ENCODE peak calls at places on chromosomes 1 and 21, in six cellular contexts. One of them, this sample, is unnamed.

GRCh38 chr1:228379165-228379460 is 27.5 kb downstream of the TRIM11 start:
- DNase-seq in RWPE1: no peak
- DNase-seq in caudate nucleus: no peak
- DNase-seq in HCT116: no peak
- DNase-seq in cardiac muscle cell: no peak
- DNase-seq in HL-60: no peak
- DNase-seq in this sample: peak

GRCh38 chr1:20365421-20366075 is 74.9 kb downstream of the VWA5B1 start:
- DNase-seq in RWPE1: no peak
- DNase-seq in caudate nucleus: no peak
- DNase-seq in HCT116: no peak
- DNase-seq in cardiac muscle cell: no peak
- DNase-seq in HL-60: no peak
- DNase-seq in this sample: no peak

GRCh38 chr21:46006547-46007497 is 25.3 kb downstream of the COL6A1 start:
- DNase-seq in RWPE1: no peak
- DNase-seq in caudate nucleus: no peak
- DNase-seq in HCT116: no peak
- DNase-seq in cardiac muscle cell: no peak
- DNase-seq in HL-60: no peak
- DNase-seq in this sample: peak

GRCh38 chr1:151106891-151107290 is 36.3 kb downstream of the GABPB2 start:
- DNase-seq in RWPE1: peak
- DNase-seq in caudate nucleus: no peak
- DNase-seq in HCT116: no peak
- DNase-seq in cardiac muscle cell: peak
- DNase-seq in HL-60: no peak
- DNase-seq in this sample: no peak

GRCh38 chr1:226674892-226675719 is 64.0 kb downstream of the ITPKB start:
- DNase-seq in RWPE1: no peak
- DNase-seq in caudate nucleus: no peak
- DNase-seq in HCT116: no peak
- DNase-seq in cardiac muscle cell: peak
- DNase-seq in HL-60: peak
- DNase-seq in this sample: no peak

GRCh38 chr1:161131721-161132409 is 602 bp downstream of the DEDD start:
- DNase-seq in RWPE1: peak
- DNase-seq in caudate nucleus: no peak
- DNase-seq in HCT116: no peak
- DNase-seq in cardiac muscle cell: no peak
- DNase-seq in HL-60: no peak
- DNase-seq in this sample: no peak

GRCh38 chr1:243496173-243496553 is 240.3 kb downstream of the SDCCAG8 start:
- DNase-seq in RWPE1: no peak
- DNase-seq in caudate nucleus: peak
- DNase-seq in HCT116: no peak
- DNase-seq in cardiac muscle cell: no peak
- DNase-seq in HL-60: no peak
- DNase-seq in this sample: peak

GRCh38 chr21:44658913-44659595 is 1.3 kb downstream of the KRTAP12-3 start:
- DNase-seq in RWPE1: no peak
- DNase-seq in caudate nucleus: no peak
- DNase-seq in HCT116: no peak
- DNase-seq in cardiac muscle cell: no peak
- DNase-seq in HL-60: no peak
- DNase-seq in this sample: no peak

GRCh38 chr1:234554478-234555311 is 55.3 kb downstream of the IRF2BP2 start:
- DNase-seq in RWPE1: no peak
- DNase-seq in caudate nucleus: no peak
- DNase-seq in HCT116: no peak
- DNase-seq in cardiac muscle cell: peak
- DNase-seq in HL-60: no peak
- DNase-seq in this sample: no peak

GRCh38 chr1:227417622-227418245 is 99.4 kb upstream of the CDC42BPA start:
- DNase-seq in RWPE1: no peak
- DNase-seq in caudate nucleus: no peak
- DNase-seq in HCT116: no peak
- DNase-seq in cardiac muscle cell: no peak
- DNase-seq in HL-60: no peak
- DNase-seq in this sample: no peak

GRCh38 chr21:34029724-34030528 is 43.5 kb upstream of the MRPS6 start:
- DNase-seq in RWPE1: peak
- DNase-seq in caudate nucleus: peak
- DNase-seq in HCT116: peak
- DNase-seq in cardiac muscle cell: peak
- DNase-seq in HL-60: no peak
- DNase-seq in this sample: peak

GRCh38 chr1:210257698-210258395 is 25.3 kb downstream of the SERTAD4 start:
- DNase-seq in RWPE1: no peak
- DNase-seq in caudate nucleus: no peak
- DNase-seq in HCT116: no peak
- DNase-seq in cardiac muscle cell: no peak
- DNase-seq in HL-60: no peak
- DNase-seq in this sample: no peak

DNA sequence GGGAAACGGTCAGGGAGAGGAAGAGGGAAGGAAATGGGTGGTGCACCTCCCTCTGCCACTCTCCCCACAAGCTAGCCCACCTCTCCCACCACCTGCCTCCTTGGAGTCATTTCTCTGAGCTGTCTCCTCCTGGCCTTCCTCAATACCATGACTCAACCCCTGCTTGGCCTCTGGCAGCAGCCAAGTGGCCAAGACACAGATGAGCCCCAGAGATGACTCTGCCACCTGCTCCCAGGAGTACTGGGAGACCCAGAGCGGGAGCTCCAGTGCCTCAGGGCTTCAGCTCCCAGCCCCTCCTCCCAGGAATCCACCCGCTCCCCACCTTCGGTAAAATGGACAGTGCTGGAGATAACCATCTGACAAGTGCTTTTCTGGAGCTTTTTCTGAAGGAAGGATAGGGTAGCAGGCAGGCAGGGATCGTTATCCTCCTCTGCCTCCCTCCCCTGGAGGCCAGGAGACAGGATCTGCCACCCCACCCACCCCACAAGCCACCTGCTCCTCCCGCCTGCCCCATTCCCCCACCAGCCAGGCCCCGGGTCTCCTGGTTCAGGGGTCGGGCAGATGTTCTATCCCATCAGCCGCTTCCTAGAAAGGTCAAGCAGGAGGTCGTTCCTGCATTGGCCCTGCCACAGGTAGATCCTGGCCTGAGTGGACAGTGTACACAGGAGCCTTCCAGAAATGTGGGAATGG is 2.5 kb downstream of the S100A16 start:
- DNase-seq in RWPE1: no peak
- DNase-seq in caudate nucleus: no peak
- DNase-seq in HCT116: no peak
- DNase-seq in cardiac muscle cell: no peak
- DNase-seq in HL-60: no peak
- DNase-seq in this sample: no peak
- H3K27ac ChIP-seq in RWPE1: peak
- H3K27ac ChIP-seq in caudate nucleus: no peak
- H3K27ac ChIP-seq in HCT116: peak
- H3K27ac ChIP-seq in cardiac muscle cell: peak
- H3K27ac ChIP-seq in HL-60: no peak
- H3K27ac ChIP-seq in this sample: peak

GRCh38 chr1:18681423-18681835 is 50.8 kb downstream of the PAX7 start:
- DNase-seq in RWPE1: peak
- DNase-seq in caudate nucleus: no peak
- DNase-seq in HCT116: peak
- DNase-seq in cardiac muscle cell: peak
- DNase-seq in HL-60: peak
- DNase-seq in this sample: no peak
- H3K27ac ChIP-seq in RWPE1: no peak
- H3K27ac ChIP-seq in caudate nucleus: no peak
- H3K27ac ChIP-seq in HCT116: no peak
- H3K27ac ChIP-seq in cardiac muscle cell: no peak
- H3K27ac ChIP-seq in HL-60: no peak
- H3K27ac ChIP-seq in this sample: no peak

DNA sequence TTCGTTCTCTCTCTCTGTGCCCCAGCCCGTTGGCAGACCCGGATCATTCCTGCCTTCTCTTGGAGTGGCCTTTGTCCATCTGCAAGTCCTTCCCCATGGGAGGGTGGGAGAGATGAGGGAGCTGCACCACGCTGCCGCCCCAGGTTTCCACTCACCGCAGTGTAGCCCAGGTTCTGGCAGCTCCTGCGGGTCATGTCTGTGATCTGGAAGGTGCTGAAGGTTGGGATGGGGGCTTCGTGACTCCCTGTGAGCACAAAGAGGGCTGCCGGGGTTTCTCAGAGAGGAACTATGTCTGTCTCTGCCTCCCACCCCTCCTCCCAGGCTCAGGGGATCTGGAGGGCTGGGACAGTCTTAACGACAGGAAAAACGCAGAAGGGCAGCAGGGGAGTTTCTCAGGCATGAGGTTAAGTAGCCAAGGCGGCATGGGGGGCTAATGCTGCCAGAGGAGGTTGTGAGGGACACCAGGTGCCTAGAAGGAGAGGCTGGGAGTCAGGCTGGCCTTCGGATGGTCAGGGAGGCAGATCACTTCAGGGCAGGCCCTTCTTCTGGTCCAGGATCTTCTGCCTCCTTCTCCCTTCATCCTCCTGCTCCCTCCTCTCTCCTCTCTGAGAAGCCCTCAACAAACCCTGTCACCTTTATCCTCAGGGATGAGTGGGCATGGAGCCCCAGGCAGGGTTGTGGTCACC is 654 bp downstream of the SH2D2A start:
- DNase-seq in RWPE1: no peak
- DNase-seq in caudate nucleus: no peak
- DNase-seq in HCT116: no peak
- DNase-seq in cardiac muscle cell: no peak
- DNase-seq in HL-60: no peak
- DNase-seq in this sample: no peak
- H3K27ac ChIP-seq in RWPE1: peak
- H3K27ac ChIP-seq in caudate nucleus: no peak
- H3K27ac ChIP-seq in HCT116: no peak
- H3K27ac ChIP-seq in cardiac muscle cell: no peak
- H3K27ac ChIP-seq in HL-60: no peak
- H3K27ac ChIP-seq in this sample: peak

DNA sequence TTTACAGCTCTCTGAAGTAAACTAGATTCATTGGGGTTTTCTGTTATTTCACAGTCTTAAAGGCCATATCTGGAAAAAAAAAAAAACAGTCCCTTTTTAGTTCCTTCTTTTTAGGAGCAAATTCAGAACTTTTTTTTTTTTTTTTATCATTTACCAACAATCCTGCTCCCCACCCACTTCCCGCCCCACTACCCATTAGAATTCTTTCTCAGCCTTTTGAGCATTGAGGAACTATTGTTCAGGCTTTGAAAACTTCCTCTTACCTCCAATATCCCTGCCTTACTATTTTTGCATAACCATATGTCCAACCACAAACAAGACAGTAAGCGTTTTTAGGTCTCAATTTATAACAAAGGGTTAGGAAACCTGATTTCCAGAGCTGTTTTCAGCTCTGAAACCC is 330.1 kb downstream of the PLPP3 start:
- DNase-seq in RWPE1: no peak
- DNase-seq in caudate nucleus: no peak
- DNase-seq in HCT116: no peak
- DNase-seq in cardiac muscle cell: no peak
- DNase-seq in HL-60: peak
- DNase-seq in this sample: no peak
- H3K27ac ChIP-seq in RWPE1: no peak
- H3K27ac ChIP-seq in caudate nucleus: no peak
- H3K27ac ChIP-seq in HCT116: no peak
- H3K27ac ChIP-seq in cardiac muscle cell: no peak
- H3K27ac ChIP-seq in HL-60: peak
- H3K27ac ChIP-seq in this sample: no peak

GRCh38 chr1:56072310-56072709 is 507.1 kb downstream of the PLPP3 start:
- DNase-seq in RWPE1: no peak
- DNase-seq in caudate nucleus: no peak
- DNase-seq in HCT116: no peak
- DNase-seq in cardiac muscle cell: no peak
- DNase-seq in HL-60: no peak
- DNase-seq in this sample: no peak
- H3K27ac ChIP-seq in RWPE1: no peak
- H3K27ac ChIP-seq in caudate nucleus: no peak
- H3K27ac ChIP-seq in HCT116: no peak
- H3K27ac ChIP-seq in cardiac muscle cell: no peak
- H3K27ac ChIP-seq in HL-60: no peak
- H3K27ac ChIP-seq in this sample: no peak

GRCh38 chr1:48908606-48909005 is 131.9 kb upstream of the BEND5 start:
- DNase-seq in RWPE1: no peak
- DNase-seq in caudate nucleus: no peak
- DNase-seq in HCT116: no peak
- DNase-seq in cardiac muscle cell: no peak
- DNase-seq in HL-60: no peak
- DNase-seq in this sample: no peak
- H3K27ac ChIP-seq in RWPE1: no peak
- H3K27ac ChIP-seq in caudate nucleus: no peak
- H3K27ac ChIP-seq in HCT116: no peak
- H3K27ac ChIP-seq in cardiac muscle cell: no peak
- H3K27ac ChIP-seq in HL-60: no peak
- H3K27ac ChIP-seq in this sample: no peak

DNA sequence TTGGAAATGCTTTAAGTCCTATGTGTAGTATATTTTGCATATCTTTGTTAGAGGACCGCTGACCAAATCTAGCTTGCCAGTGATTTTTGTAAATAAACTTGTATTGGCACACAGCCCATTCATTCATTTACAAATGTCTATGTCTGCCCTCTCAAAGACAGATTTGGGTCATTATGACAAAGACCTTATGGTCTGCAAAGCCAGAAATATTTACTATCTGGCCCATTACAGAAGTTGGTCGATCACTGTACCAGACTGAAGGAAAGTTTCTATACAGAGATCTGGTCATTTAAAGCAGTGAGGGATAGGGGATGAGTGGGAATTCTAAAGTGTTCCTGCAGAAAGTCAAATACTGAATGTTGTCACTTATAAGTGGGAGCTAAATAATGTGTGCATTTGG is 120.0 kb upstream of the RAVER2 start:
- DNase-seq in RWPE1: no peak
- DNase-seq in caudate nucleus: no peak
- DNase-seq in HCT116: no peak
- DNase-seq in cardiac muscle cell: peak
- DNase-seq in HL-60: no peak
- DNase-seq in this sample: no peak
- H3K27ac ChIP-seq in RWPE1: no peak
- H3K27ac ChIP-seq in caudate nucleus: no peak
- H3K27ac ChIP-seq in HCT116: no peak
- H3K27ac ChIP-seq in cardiac muscle cell: no peak
- H3K27ac ChIP-seq in HL-60: no peak
- H3K27ac ChIP-seq in this sample: no peak

DNA sequence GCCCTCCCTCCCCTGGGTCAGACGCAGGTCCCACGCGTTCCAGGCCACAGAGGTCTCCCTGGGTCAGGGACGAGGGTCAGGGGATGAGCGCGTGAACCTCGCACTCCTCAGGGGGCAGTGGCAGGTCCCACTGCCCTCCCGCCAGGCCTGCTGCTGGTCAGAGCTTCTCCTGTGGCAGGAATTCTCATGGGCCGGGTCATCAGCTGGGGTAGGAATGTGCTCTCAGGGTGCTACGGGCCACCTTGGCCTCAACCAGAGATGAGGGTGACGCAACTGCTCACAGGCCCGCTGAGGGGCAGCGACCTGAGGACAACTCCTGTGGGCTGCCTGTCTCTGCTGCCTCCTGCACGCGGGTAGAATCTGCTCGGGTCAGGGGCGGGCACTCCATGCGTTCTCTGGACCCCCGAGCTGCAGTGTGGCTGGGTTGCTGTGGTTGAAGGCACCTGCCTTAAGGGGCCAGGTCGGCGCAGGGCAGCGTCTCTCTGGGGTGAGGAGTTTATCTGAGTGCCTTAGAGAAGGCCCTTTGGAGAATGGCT is 128.8 kb downstream of the PRDM16 start:
- DNase-seq in RWPE1: no peak
- DNase-seq in caudate nucleus: no peak
- DNase-seq in HCT116: no peak
- DNase-seq in cardiac muscle cell: no peak
- DNase-seq in HL-60: no peak
- DNase-seq in this sample: no peak
- H3K27ac ChIP-seq in RWPE1: no peak
- H3K27ac ChIP-seq in caudate nucleus: no peak
- H3K27ac ChIP-seq in HCT116: no peak
- H3K27ac ChIP-seq in cardiac muscle cell: peak
- H3K27ac ChIP-seq in HL-60: no peak
- H3K27ac ChIP-seq in this sample: no peak

This sample was measured in upper lobe of left lung.